ENCODE peak calls at places on chromosome 21, in four cellular contexts. L is epithelial cell of esophagus, W is AG09309, C is cardiac muscle cell. P is an unnamed sample.
A peak's percentile ranks its signal among the peaks of the same experiment; 100 is the strongest.

GRCh38 chr21:33899199-33899598 is 16.4 kb downstream of the ATP5PO start:
- DNase-seq in W (no peak), C (no peak), L (no peak), P (no peak)

GRCh38 chr21:15592271-15592860 is 137.4 kb upstream of the USP25 start:
- DNase-seq in C (peak; percentile 49), W (peak; percentile 10), L (peak; percentile 62), P (peak; percentile 4)

GRCh38 chr21:43759651-43760050 is 16.5 kb downstream of the CSTB start:
- DNase-seq in C (no peak), L (no peak), W (no peak), P (no peak)

GRCh38 chr21:15868940-15869339 is 139.2 kb downstream of the USP25 start:
- DNase-seq in L (no peak), W (no peak), C (no peak), P (no peak)

GRCh38 chr21:35142036-35142825 is 93.1 kb upstream of the RUNX1 start:
- DNase-seq in W (no peak), L (no peak), C (no peak), P (no peak)

GRCh38 chr21:37534431-37534830 is 167.9 kb downstream of the DYRK1A start:
- DNase-seq in L (no peak), C (no peak), W (no peak), P (no peak)

GRCh38 chr21:37654596-37654995 is 261.7 kb downstream of the KCNJ6 start:
- DNase-seq in C (no peak), L (no peak), W (no peak), P (no peak)

GRCh38 chr21:31490471-31490870 is 146.4 kb upstream of the TIAM1 start:
- DNase-seq in C (no peak), W (no peak), L (no peak), P (no peak)

GRCh38 chr21:40334159-40334558 is 466.9 kb downstream of the PCP4 start:
- DNase-seq in L (peak; percentile 19), C (no peak), W (no peak), P (no peak)

GRCh38 chr21:15455819-15456462 is 273.8 kb upstream of the USP25 start:
- DNase-seq in C (no peak), W (no peak), L (no peak), P (peak; percentile 35)

GRCh38 chr21:40587786-40588353 is 259.1 kb downstream of the DSCAM start:
- DNase-seq in C (no peak), W (no peak), L (peak; percentile 49), P (no peak)

GRCh38 chr21:35686156-35686555 is 374.2 kb downstream of the SETD4 start:
- DNase-seq in L (no peak), C (no peak), W (no peak), P (no peak)

GRCh38 chr21:17454315-17455027 is 58.4 kb upstream of the CXADR start:
- DNase-seq in L (peak; percentile 82), W (peak; percentile 34), C (peak; percentile 41), P (peak; percentile 45)

GRCh38 chr21:27149034-27149433 is 182.1 kb upstream of the ADAMTS5 start:
- DNase-seq in W (peak; percentile 46), L (no peak), C (no peak), P (no peak)

GRCh38 chr21:37281993-37282392 is 14.9 kb upstream of the VPS26C start:
- DNase-seq in W (no peak), C (no peak), L (peak; percentile 29), P (no peak)

GRCh38 chr21:15278279-15278678 is 213.5 kb upstream of the NRIP1 start:
- DNase-seq in W (no peak), C (no peak), L (no peak), P (no peak)

GRCh38 chr21:25895565-25896205 is 160.9 kb downstream of the GABPA start:
- DNase-seq in L (peak; percentile 63), W (peak; percentile 4), C (peak; percentile 17), P (no peak)

GRCh38 chr21:38567577-38568360 is 69.5 kb upstream of the ERG start:
- DNase-seq in C (no peak), W (peak; percentile 25), L (peak; percentile 37), P (peak; percentile 18)

GRCh38 chr21:24255591-24255990 is 1351.7 kb downstream of the MRPL39 start:
- DNase-seq in L (no peak), W (no peak), C (no peak), P (no peak)

GRCh38 chr21:31293986-31294385 is 50.1 kb downstream of the TIAM1 start:
- DNase-seq in C (no peak), L (peak; percentile 91), W (peak; percentile 74), P (peak; percentile 80)

GRCh38 chr21:44020551-44020950 is 8.4 kb downstream of the TRAPPC10 start:
- DNase-seq in W (no peak), L (no peak), C (no peak), P (no peak)

GRCh38 chr21:43667191-43667904 is 8.0 kb downstream of the RRP1B start:
- DNase-seq in W (peak; percentile 70), C (no peak), L (peak; percentile 81), P (no peak)

GRCh38 chr21:39915881-39916280 is 48.6 kb downstream of the PCP4 start:
- DNase-seq in L (no peak), C (no peak), W (peak; percentile 0), P (no peak)

GRCh38 chr21:43701936-43702784 is 16.8 kb upstream of the PDXK start:
- DNase-seq in W (no peak), C (no peak), L (no peak), P (no peak)

GRCh38 chr21:31895069-31895851 is 22.4 kb downstream of the HUNK start:
- DNase-seq in W (no peak), L (no peak), C (no peak), P (no peak)

GRCh38 chr21:44326716-44327602 is 12.2 kb downstream of the CFAP410 start:
- DNase-seq in W (no peak), L (no peak), C (no peak), P (no peak)

GRCh38 chr21:15221799-15222386 is 157.1 kb upstream of the NRIP1 start:
- DNase-seq in L (peak; percentile 97), C (peak; percentile 84), W (no peak), P (peak; percentile 72)

GRCh38 chr21:38793926-38794713 is 11.6 kb upstream of the ETS2 start:
- DNase-seq in W (no peak), L (no peak), C (no peak), P (no peak)

GRCh38 chr21:30248844-30249243 is 32.9 kb upstream of the CLDN8 start:
- DNase-seq in C (no peak), W (no peak), L (no peak), P (no peak)
- TF ChIP-seq CTCF in C (no peak), W (no peak), L (no peak), P (no peak)

GRCh38 chr21:42073140-42074099 is 2.3 kb downstream of the UMODL1 start:
- DNase-seq in C (no peak), L (no peak), W (no peak), P (no peak)
- TF ChIP-seq CTCF in C (no peak), L (no peak), W (no peak), P (no peak)

GRCh38 chr21:46325073-46325912 is 1.3 kb downstream of the PCNT start:
- DNase-seq in W (no peak), L (peak; percentile 71), C (peak; percentile 76), P (no peak)
- TF ChIP-seq CTCF in W (peak; percentile 38), L (peak; percentile 40), C (peak; percentile 26), P (peak; percentile 63)

GRCh38 chr21:41848533-41848932 is 30.6 kb downstream of the PRDM15 start:
- DNase-seq in L (no peak), C (no peak), W (no peak), P (no peak)

GRCh38 chr21:41845310-41846032 is 33.7 kb downstream of the PRDM15 start:
- DNase-seq in L (no peak), W (no peak), C (no peak), P (no peak)

GRCh38 chr21:41846536-41846935 is 32.6 kb downstream of the PRDM15 start:
- DNase-seq in L (no peak), C (no peak), W (no peak), P (no peak)

GRCh38 chr21:41846033-41846317 is 33.2 kb downstream of the PRDM15 start:
- DNase-seq in L (no peak), W (no peak), C (no peak), P (no peak)

GRCh38 chr21:41847066-41847804 is 31.9 kb downstream of the PRDM15 start:
- DNase-seq in W (no peak), L (no peak), C (peak; percentile 24), P (no peak)
- TF ChIP-seq CTCF in W (peak; percentile 28), L (no peak), C (no peak), P (peak; percentile 13)

GRCh38 chr21:45542242-45542666 is at the start of gene SLC19A1:
- DNase-seq in W (no peak), L (peak; percentile 68), C (peak; percentile 79), P (no peak)
- TF ChIP-seq CTCF in W (peak; percentile 32), L (no peak), C (peak; percentile 19), P (no peak)